ENCODE peak calls at places on chromosomes 2 and 18, in ten cellular contexts. One of them, this sample, is unnamed.

GRCh38 chr2:83686863-83687262 is 772.2 kb downstream of the SUCLG1 start:
- DNase-seq in cardiac muscle cell: no peak
- DNase-seq in fibroblast of lung: no peak
- DNase-seq in stimulated activated CD4-positive, alpha-beta T cell treated with anti-CD3 and anti-CD28 coated beads, Interleukin-12 subunit alpha, Interleukin-12 subunit beta, amount 100 ng/mL, for 4 hours: no peak
- DNase-seq in neural crest cell: no peak
- DNase-seq in frontal cortex: peak
- DNase-seq in amniotic stem cell: no peak
- DNase-seq in germinal center: no peak
- DNase-seq in CD8-positive, alpha-beta T cell: no peak
- DNase-seq in T-helper 9 cell: no peak
- DNase-seq in this sample: no peak

GRCh38 chr2:33788044-33788443 is 188.9 kb upstream of the FAM98A start:
- DNase-seq in stimulated activated CD4-positive, alpha-beta T cell treated with anti-CD3 and anti-CD28 coated beads, Interleukin-12 subunit alpha, Interleukin-12 subunit beta, amount 100 ng/mL, for 4 hours: no peak
- DNase-seq in neural crest cell: no peak
- DNase-seq in amniotic stem cell: peak
- DNase-seq in CD8-positive, alpha-beta T cell: no peak
- DNase-seq in T-helper 9 cell: no peak
- DNase-seq in frontal cortex: no peak
- DNase-seq in cardiac muscle cell: no peak
- DNase-seq in fibroblast of lung: peak
- DNase-seq in germinal center: no peak
- DNase-seq in this sample: no peak

GRCh38 chr2:88919087-88919738 is 227.7 kb downstream of the RPIA start:
- DNase-seq in neural crest cell: no peak
- DNase-seq in CD8-positive, alpha-beta T cell: no peak
- DNase-seq in amniotic stem cell: no peak
- DNase-seq in fibroblast of lung: no peak
- DNase-seq in germinal center: no peak
- DNase-seq in stimulated activated CD4-positive, alpha-beta T cell treated with anti-CD3 and anti-CD28 coated beads, Interleukin-12 subunit alpha, Interleukin-12 subunit beta, amount 100 ng/mL, for 4 hours: no peak
- DNase-seq in frontal cortex: no peak
- DNase-seq in T-helper 9 cell: no peak
- DNase-seq in cardiac muscle cell: no peak
- DNase-seq in this sample: peak

GRCh38 chr2:51697095-51697494 is 665.2 kb upstream of the NRXN1 start:
- DNase-seq in germinal center: no peak
- DNase-seq in CD8-positive, alpha-beta T cell: no peak
- DNase-seq in T-helper 9 cell: no peak
- DNase-seq in cardiac muscle cell: no peak
- DNase-seq in fibroblast of lung: no peak
- DNase-seq in frontal cortex: no peak
- DNase-seq in amniotic stem cell: no peak
- DNase-seq in stimulated activated CD4-positive, alpha-beta T cell treated with anti-CD3 and anti-CD28 coated beads, Interleukin-12 subunit alpha, Interleukin-12 subunit beta, amount 100 ng/mL, for 4 hours: no peak
- DNase-seq in neural crest cell: no peak
- DNase-seq in this sample: no peak

GRCh38 chr2:34291076-34291475 is 692.0 kb upstream of the FAM98A start:
- DNase-seq in T-helper 9 cell: no peak
- DNase-seq in germinal center: no peak
- DNase-seq in CD8-positive, alpha-beta T cell: no peak
- DNase-seq in frontal cortex: no peak
- DNase-seq in neural crest cell: no peak
- DNase-seq in stimulated activated CD4-positive, alpha-beta T cell treated with anti-CD3 and anti-CD28 coated beads, Interleukin-12 subunit alpha, Interleukin-12 subunit beta, amount 100 ng/mL, for 4 hours: no peak
- DNase-seq in fibroblast of lung: no peak
- DNase-seq in cardiac muscle cell: no peak
- DNase-seq in amniotic stem cell: no peak
- DNase-seq in this sample: no peak

GRCh38 chr18:22559414-22560282 is 141.9 kb upstream of the CTAGE1 start:
- DNase-seq in stimulated activated CD4-positive, alpha-beta T cell treated with anti-CD3 and anti-CD28 coated beads, Interleukin-12 subunit alpha, Interleukin-12 subunit beta, amount 100 ng/mL, for 4 hours: no peak
- DNase-seq in T-helper 9 cell: no peak
- DNase-seq in amniotic stem cell: peak
- DNase-seq in frontal cortex: no peak
- DNase-seq in CD8-positive, alpha-beta T cell: no peak
- DNase-seq in fibroblast of lung: peak
- DNase-seq in cardiac muscle cell: peak
- DNase-seq in germinal center: no peak
- DNase-seq in neural crest cell: peak
- DNase-seq in this sample: peak

GRCh38 chr2:68734688-68735525 is at the start of gene ARHGAP25:
- DNase-seq in neural crest cell: no peak
- DNase-seq in cardiac muscle cell: no peak
- DNase-seq in amniotic stem cell: no peak
- DNase-seq in fibroblast of lung: no peak
- DNase-seq in frontal cortex: no peak
- DNase-seq in stimulated activated CD4-positive, alpha-beta T cell treated with anti-CD3 and anti-CD28 coated beads, Interleukin-12 subunit alpha, Interleukin-12 subunit beta, amount 100 ng/mL, for 4 hours: peak
- DNase-seq in germinal center: peak
- DNase-seq in CD8-positive, alpha-beta T cell: no peak
- DNase-seq in T-helper 9 cell: no peak
- DNase-seq in this sample: no peak

GRCh38 chr2:105498281-105498846 is 99.5 kb upstream of the FHL2 start:
- DNase-seq in amniotic stem cell: no peak
- DNase-seq in cardiac muscle cell: peak
- DNase-seq in germinal center: no peak
- DNase-seq in frontal cortex: no peak
- DNase-seq in neural crest cell: no peak
- DNase-seq in CD8-positive, alpha-beta T cell: no peak
- DNase-seq in T-helper 9 cell: no peak
- DNase-seq in stimulated activated CD4-positive, alpha-beta T cell treated with anti-CD3 and anti-CD28 coated beads, Interleukin-12 subunit alpha, Interleukin-12 subunit beta, amount 100 ng/mL, for 4 hours: no peak
- DNase-seq in fibroblast of lung: no peak
- DNase-seq in this sample: no peak

GRCh38 chr2:65527451-65528240 is 95.2 kb upstream of the SPRED2 start:
- DNase-seq in neural crest cell: no peak
- DNase-seq in CD8-positive, alpha-beta T cell: no peak
- DNase-seq in stimulated activated CD4-positive, alpha-beta T cell treated with anti-CD3 and anti-CD28 coated beads, Interleukin-12 subunit alpha, Interleukin-12 subunit beta, amount 100 ng/mL, for 4 hours: no peak
- DNase-seq in amniotic stem cell: no peak
- DNase-seq in fibroblast of lung: no peak
- DNase-seq in frontal cortex: no peak
- DNase-seq in germinal center: no peak
- DNase-seq in cardiac muscle cell: no peak
- DNase-seq in T-helper 9 cell: no peak
- DNase-seq in this sample: no peak

GRCh38 chr2:150136901-150137300 is 350.6 kb downstream of the RND3 start:
- DNase-seq in amniotic stem cell: no peak
- DNase-seq in CD8-positive, alpha-beta T cell: no peak
- DNase-seq in cardiac muscle cell: no peak
- DNase-seq in T-helper 9 cell: no peak
- DNase-seq in frontal cortex: no peak
- DNase-seq in fibroblast of lung: no peak
- DNase-seq in neural crest cell: no peak
- DNase-seq in stimulated activated CD4-positive, alpha-beta T cell treated with anti-CD3 and anti-CD28 coated beads, Interleukin-12 subunit alpha, Interleukin-12 subunit beta, amount 100 ng/mL, for 4 hours: no peak
- DNase-seq in germinal center: no peak
- DNase-seq in this sample: no peak

GRCh38 chr18:23066060-23066459 is 69.2 kb upstream of the CABLES1 start:
- DNase-seq in T-helper 9 cell: no peak
- DNase-seq in CD8-positive, alpha-beta T cell: no peak
- DNase-seq in neural crest cell: no peak
- DNase-seq in germinal center: no peak
- DNase-seq in cardiac muscle cell: no peak
- DNase-seq in frontal cortex: no peak
- DNase-seq in amniotic stem cell: no peak
- DNase-seq in fibroblast of lung: no peak
- DNase-seq in stimulated activated CD4-positive, alpha-beta T cell treated with anti-CD3 and anti-CD28 coated beads, Interleukin-12 subunit alpha, Interleukin-12 subunit beta, amount 100 ng/mL, for 4 hours: no peak
- DNase-seq in this sample: no peak

GRCh38 chr2:217801115-217801531 is 201.7 kb downstream of the TNS1 start:
- DNase-seq in T-helper 9 cell: no peak
- DNase-seq in germinal center: no peak
- DNase-seq in cardiac muscle cell: no peak
- DNase-seq in neural crest cell: no peak
- DNase-seq in amniotic stem cell: no peak
- DNase-seq in fibroblast of lung: no peak
- DNase-seq in stimulated activated CD4-positive, alpha-beta T cell treated with anti-CD3 and anti-CD28 coated beads, Interleukin-12 subunit alpha, Interleukin-12 subunit beta, amount 100 ng/mL, for 4 hours: no peak
- DNase-seq in CD8-positive, alpha-beta T cell: no peak
- DNase-seq in frontal cortex: peak
- DNase-seq in this sample: no peak

GRCh38 chr18:48600746-48601090 is 61.9 kb downstream of the CTIF start:
- DNase-seq in frontal cortex: no peak
- DNase-seq in neural crest cell: no peak
- DNase-seq in germinal center: no peak
- DNase-seq in CD8-positive, alpha-beta T cell: no peak
- DNase-seq in T-helper 9 cell: no peak
- DNase-seq in stimulated activated CD4-positive, alpha-beta T cell treated with anti-CD3 and anti-CD28 coated beads, Interleukin-12 subunit alpha, Interleukin-12 subunit beta, amount 100 ng/mL, for 4 hours: no peak
- DNase-seq in cardiac muscle cell: peak
- DNase-seq in amniotic stem cell: no peak
- DNase-seq in fibroblast of lung: peak
- DNase-seq in this sample: no peak

GRCh38 chr2:120389036-120389391 is 43.1 kb downstream of the INHBB start:
- DNase-seq in CD8-positive, alpha-beta T cell: no peak
- DNase-seq in T-helper 9 cell: no peak
- DNase-seq in germinal center: no peak
- DNase-seq in fibroblast of lung: no peak
- DNase-seq in stimulated activated CD4-positive, alpha-beta T cell treated with anti-CD3 and anti-CD28 coated beads, Interleukin-12 subunit alpha, Interleukin-12 subunit beta, amount 100 ng/mL, for 4 hours: no peak
- DNase-seq in frontal cortex: no peak
- DNase-seq in neural crest cell: no peak
- DNase-seq in cardiac muscle cell: no peak
- DNase-seq in amniotic stem cell: no peak
- DNase-seq in this sample: no peak

GRCh38 chr2:149885468-149885867 is 297.9 kb upstream of the MMADHC start:
- DNase-seq in fibroblast of lung: peak
- DNase-seq in frontal cortex: no peak
- DNase-seq in germinal center: no peak
- DNase-seq in stimulated activated CD4-positive, alpha-beta T cell treated with anti-CD3 and anti-CD28 coated beads, Interleukin-12 subunit alpha, Interleukin-12 subunit beta, amount 100 ng/mL, for 4 hours: no peak
- DNase-seq in T-helper 9 cell: no peak
- DNase-seq in CD8-positive, alpha-beta T cell: no peak
- DNase-seq in cardiac muscle cell: no peak
- DNase-seq in neural crest cell: no peak
- DNase-seq in amniotic stem cell: no peak
- DNase-seq in this sample: no peak

GRCh38 chr2:219987830-219988229 is 360.4 kb downstream of the SLC4A3 start:
- DNase-seq in amniotic stem cell: no peak
- DNase-seq in T-helper 9 cell: no peak
- DNase-seq in cardiac muscle cell: no peak
- DNase-seq in germinal center: no peak
- DNase-seq in CD8-positive, alpha-beta T cell: no peak
- DNase-seq in neural crest cell: no peak
- DNase-seq in stimulated activated CD4-positive, alpha-beta T cell treated with anti-CD3 and anti-CD28 coated beads, Interleukin-12 subunit alpha, Interleukin-12 subunit beta, amount 100 ng/mL, for 4 hours: no peak
- DNase-seq in frontal cortex: no peak
- DNase-seq in fibroblast of lung: peak
- DNase-seq in this sample: no peak

GRCh38 chr2:41736105-41736567 is 311.7 kb upstream of the PKDCC start:
- DNase-seq in cardiac muscle cell: no peak
- DNase-seq in fibroblast of lung: peak
- DNase-seq in amniotic stem cell: no peak
- DNase-seq in T-helper 9 cell: no peak
- DNase-seq in frontal cortex: no peak
- DNase-seq in neural crest cell: no peak
- DNase-seq in CD8-positive, alpha-beta T cell: no peak
- DNase-seq in germinal center: peak
- DNase-seq in stimulated activated CD4-positive, alpha-beta T cell treated with anti-CD3 and anti-CD28 coated beads, Interleukin-12 subunit alpha, Interleukin-12 subunit beta, amount 100 ng/mL, for 4 hours: no peak
- DNase-seq in this sample: peak

GRCh38 chr2:222756951-222757645 is 85.6 kb downstream of the MOGAT1 start:
- DNase-seq in CD8-positive, alpha-beta T cell: no peak
- DNase-seq in frontal cortex: no peak
- DNase-seq in neural crest cell: no peak
- DNase-seq in T-helper 9 cell: no peak
- DNase-seq in amniotic stem cell: peak
- DNase-seq in germinal center: no peak
- DNase-seq in stimulated activated CD4-positive, alpha-beta T cell treated with anti-CD3 and anti-CD28 coated beads, Interleukin-12 subunit alpha, Interleukin-12 subunit beta, amount 100 ng/mL, for 4 hours: no peak
- DNase-seq in cardiac muscle cell: no peak
- DNase-seq in fibroblast of lung: peak
- DNase-seq in this sample: no peak

GRCh38 chr18:12827588-12827987 is 56.4 kb downstream of the PTPN2 start:
- DNase-seq in CD8-positive, alpha-beta T cell: no peak
- DNase-seq in fibroblast of lung: no peak
- DNase-seq in T-helper 9 cell: no peak
- DNase-seq in amniotic stem cell: no peak
- DNase-seq in frontal cortex: no peak
- DNase-seq in stimulated activated CD4-positive, alpha-beta T cell treated with anti-CD3 and anti-CD28 coated beads, Interleukin-12 subunit alpha, Interleukin-12 subunit beta, amount 100 ng/mL, for 4 hours: no peak
- DNase-seq in neural crest cell: no peak
- DNase-seq in germinal center: no peak
- DNase-seq in cardiac muscle cell: no peak
- DNase-seq in this sample: no peak

GRCh38 chr2:113850687-113851086 is 39.2 kb upstream of the ACTR3 start:
- DNase-seq in frontal cortex: no peak
- DNase-seq in amniotic stem cell: no peak
- DNase-seq in germinal center: no peak
- DNase-seq in cardiac muscle cell: no peak
- DNase-seq in fibroblast of lung: no peak
- DNase-seq in neural crest cell: no peak
- DNase-seq in CD8-positive, alpha-beta T cell: no peak
- DNase-seq in T-helper 9 cell: no peak
- DNase-seq in stimulated activated CD4-positive, alpha-beta T cell treated with anti-CD3 and anti-CD28 coated beads, Interleukin-12 subunit alpha, Interleukin-12 subunit beta, amount 100 ng/mL, for 4 hours: no peak
- DNase-seq in this sample: no peak

GRCh38 chr2:174546519-174547506 is 50.8 kb downstream of the WIPF1 start:
- DNase-seq in stimulated activated CD4-positive, alpha-beta T cell treated with anti-CD3 and anti-CD28 coated beads, Interleukin-12 subunit alpha, Interleukin-12 subunit beta, amount 100 ng/mL, for 4 hours: no peak
- DNase-seq in T-helper 9 cell: no peak
- DNase-seq in germinal center: no peak
- DNase-seq in fibroblast of lung: peak
- DNase-seq in amniotic stem cell: no peak
- DNase-seq in cardiac muscle cell: peak
- DNase-seq in CD8-positive, alpha-beta T cell: peak
- DNase-seq in frontal cortex: no peak
- DNase-seq in neural crest cell: no peak
- DNase-seq in this sample: peak

GRCh38 chr18:79740741-79741700 is 56.7 kb upstream of the KCNG2 start:
- DNase-seq in amniotic stem cell: no peak
- DNase-seq in neural crest cell: no peak
- DNase-seq in T-helper 9 cell: no peak
- DNase-seq in frontal cortex: no peak
- DNase-seq in stimulated activated CD4-positive, alpha-beta T cell treated with anti-CD3 and anti-CD28 coated beads, Interleukin-12 subunit alpha, Interleukin-12 subunit beta, amount 100 ng/mL, for 4 hours: no peak
- DNase-seq in CD8-positive, alpha-beta T cell: no peak
- DNase-seq in cardiac muscle cell: no peak
- DNase-seq in fibroblast of lung: no peak
- DNase-seq in germinal center: no peak
- DNase-seq in this sample: no peak

GRCh38 chr2:130749641-130750040 is 5.7 kb upstream of the AMER3 start:
- DNase-seq in stimulated activated CD4-positive, alpha-beta T cell treated with anti-CD3 and anti-CD28 coated beads, Interleukin-12 subunit alpha, Interleukin-12 subunit beta, amount 100 ng/mL, for 4 hours: no peak
- DNase-seq in fibroblast of lung: no peak
- DNase-seq in CD8-positive, alpha-beta T cell: no peak
- DNase-seq in amniotic stem cell: no peak
- DNase-seq in frontal cortex: no peak
- DNase-seq in germinal center: no peak
- DNase-seq in T-helper 9 cell: no peak
- DNase-seq in neural crest cell: no peak
- DNase-seq in cardiac muscle cell: no peak
- DNase-seq in this sample: no peak

GRCh38 chr2:168450752-168451151 is 5.3 kb upstream of the CERS6 start:
- DNase-seq in fibroblast of lung: no peak
- DNase-seq in CD8-positive, alpha-beta T cell: no peak
- DNase-seq in neural crest cell: no peak
- DNase-seq in stimulated activated CD4-positive, alpha-beta T cell treated with anti-CD3 and anti-CD28 coated beads, Interleukin-12 subunit alpha, Interleukin-12 subunit beta, amount 100 ng/mL, for 4 hours: no peak
- DNase-seq in amniotic stem cell: no peak
- DNase-seq in germinal center: no peak
- DNase-seq in frontal cortex: no peak
- DNase-seq in cardiac muscle cell: no peak
- DNase-seq in T-helper 9 cell: no peak
- DNase-seq in this sample: no peak

GRCh38 chr2:192128655-192129054 is 66.1 kb downstream of the TMEFF2 start:
- DNase-seq in cardiac muscle cell: no peak
- DNase-seq in stimulated activated CD4-positive, alpha-beta T cell treated with anti-CD3 and anti-CD28 coated beads, Interleukin-12 subunit alpha, Interleukin-12 subunit beta, amount 100 ng/mL, for 4 hours: no peak
- DNase-seq in amniotic stem cell: no peak
- DNase-seq in neural crest cell: no peak
- DNase-seq in T-helper 9 cell: no peak
- DNase-seq in frontal cortex: no peak
- DNase-seq in fibroblast of lung: peak
- DNase-seq in CD8-positive, alpha-beta T cell: no peak
- DNase-seq in germinal center: no peak
- DNase-seq in this sample: no peak

This sample was measured in GM13976.